ENCODE peak calls at places on chromosomes 4 and X, in four cellular contexts. G is heart left ventricle, F is ureter, C is nucleus accumbens. M is an unnamed sample.

GRCh38 chrX:100089724-100090123 is 320.3 kb downstream of the PCDH19 start:
- DNase-seq in G (no peak), F (no peak), C (no peak), M (no peak)

GRCh38 chr4:187606581-187606980 is 389.0 kb upstream of the ZFP42 start:
- DNase-seq in C (no peak), F (no peak), G (no peak), M (peak; percentile 56)

GRCh38 chrX:47158131-47158530 is 13.1 kb downstream of the RBM10 start:
- DNase-seq in C (no peak), F (no peak), G (no peak), M (no peak)

GRCh38 chrX:101252634-101253033 is 33.0 kb downstream of the DRP2 start:
- DNase-seq in F (no peak), G (no peak), C (no peak), M (no peak)

GRCh38 chr4:183257808-183258207 is 62.3 kb downstream of the CLDN22 start:
- DNase-seq in F (no peak), G (no peak), C (no peak), M (no peak)

GRCh38 chr4:166146806-166147540 is 273.9 kb downstream of the TLL1 start:
- DNase-seq in F (no peak), G (no peak), C (no peak), M (no peak)

GRCh38 chr4:20193522-20193902 is 58.2 kb upstream of the SLIT2 start:
- DNase-seq in C (no peak), G (no peak), F (no peak), M (no peak)

GRCh38 chr4:89303989-89304388 is 3.6 kb downstream of the GPRIN3 start:
- DNase-seq in F (no peak), C (no peak), G (no peak), M (no peak)

GRCh38 chr4:10582059-10582686 is 102.4 kb downstream of the CLNK start:
- DNase-seq in G (peak; percentile 23), F (no peak), C (peak; percentile 3), M (peak; percentile 29)

GRCh38 chr4:127965803-127966175 is 583 bp downstream of the ABHD18 start:
- DNase-seq in F (peak; percentile 55), C (peak; percentile 74), G (peak; percentile 53), M (peak; percentile 65)

GRCh38 chr4:122703868-122704267 is 28.6 kb upstream of the BBS12 start:
- DNase-seq in C (no peak), F (no peak), G (no peak), M (no peak)

GRCh38 chr4:109334129-109334528 is 31.7 kb upstream of the COL25A1 start:
- DNase-seq in G (no peak), C (no peak), F (no peak), M (no peak)